ENCODE peak calls at places on chromosomes 2 and 18, in nine cellular contexts. One of them, this sample, is unnamed.

GRCh38 chr2:109545828-109546713 is 67.7 kb downstream of the SEPTIN10 start:
- DNase-seq in GM12891: no peak
- DNase-seq in astrocyte of the spinal cord: peak
- DNase-seq in left lobe of liver: peak
- DNase-seq in fibroblast of lung: peak
- DNase-seq in brain microvascular endothelial cell: peak
- DNase-seq in lower lobe of right lung: peak
- DNase-seq in gastrocnemius medialis: no peak
- DNase-seq in EL: peak
- DNase-seq in this sample: no peak

GRCh38 chr2:201680743-201681142 is 17.7 kb downstream of the MPP4 start:
- DNase-seq in GM12891: no peak
- DNase-seq in astrocyte of the spinal cord: no peak
- DNase-seq in left lobe of liver: no peak
- DNase-seq in fibroblast of lung: peak
- DNase-seq in brain microvascular endothelial cell: no peak
- DNase-seq in lower lobe of right lung: no peak
- DNase-seq in gastrocnemius medialis: no peak
- DNase-seq in EL: peak
- DNase-seq in this sample: no peak

GRCh38 chr2:28810384-28811285 is at the start of gene SPDYA:
- DNase-seq in GM12891: peak
- DNase-seq in astrocyte of the spinal cord: peak
- DNase-seq in left lobe of liver: peak
- DNase-seq in fibroblast of lung: peak
- DNase-seq in brain microvascular endothelial cell: peak
- DNase-seq in lower lobe of right lung: peak
- DNase-seq in gastrocnemius medialis: peak
- DNase-seq in EL: peak
- DNase-seq in this sample: no peak

GRCh38 chr18:23498877-23499570 is 4.3 kb upstream of the RMC1 start:
- DNase-seq in GM12891: no peak
- DNase-seq in astrocyte of the spinal cord: peak
- DNase-seq in left lobe of liver: peak
- DNase-seq in fibroblast of lung: peak
- DNase-seq in brain microvascular endothelial cell: peak
- DNase-seq in lower lobe of right lung: peak
- DNase-seq in gastrocnemius medialis: peak
- DNase-seq in EL: peak
- DNase-seq in this sample: no peak

GRCh38 chr18:25453556-25454269 is 101.7 kb upstream of the ZNF521 start:
- DNase-seq in GM12891: no peak
- DNase-seq in astrocyte of the spinal cord: peak
- DNase-seq in left lobe of liver: no peak
- DNase-seq in fibroblast of lung: peak
- DNase-seq in brain microvascular endothelial cell: no peak
- DNase-seq in lower lobe of right lung: no peak
- DNase-seq in gastrocnemius medialis: no peak
- DNase-seq in EL: peak
- DNase-seq in this sample: peak

GRCh38 chr18:30376515-30376914 is 666.0 kb downstream of the DSC3 start:
- DNase-seq in GM12891: no peak
- DNase-seq in astrocyte of the spinal cord: no peak
- DNase-seq in left lobe of liver: no peak
- DNase-seq in fibroblast of lung: no peak
- DNase-seq in brain microvascular endothelial cell: no peak
- DNase-seq in lower lobe of right lung: no peak
- DNase-seq in gastrocnemius medialis: no peak
- DNase-seq in EL: no peak
- DNase-seq in this sample: no peak

GRCh38 chr18:46464926-46465655 is 191.9 kb downstream of the LOXHD1 start:
- DNase-seq in GM12891: no peak
- DNase-seq in astrocyte of the spinal cord: no peak
- DNase-seq in left lobe of liver: peak
- DNase-seq in fibroblast of lung: no peak
- DNase-seq in brain microvascular endothelial cell: no peak
- DNase-seq in lower lobe of right lung: no peak
- DNase-seq in gastrocnemius medialis: no peak
- DNase-seq in EL: no peak
- DNase-seq in this sample: no peak

GRCh38 chr2:16525265-16525887 is 140.3 kb downstream of the CYRIA start:
- DNase-seq in GM12891: no peak
- DNase-seq in astrocyte of the spinal cord: no peak
- DNase-seq in left lobe of liver: no peak
- DNase-seq in fibroblast of lung: no peak
- DNase-seq in brain microvascular endothelial cell: no peak
- DNase-seq in lower lobe of right lung: no peak
- DNase-seq in gastrocnemius medialis: no peak
- DNase-seq in EL: no peak
- DNase-seq in this sample: no peak

GRCh38 chr2:62158444-62159121 is 37.3 kb upstream of the B3GNT2 start:
- DNase-seq in GM12891: no peak
- DNase-seq in astrocyte of the spinal cord: no peak
- DNase-seq in left lobe of liver: no peak
- DNase-seq in fibroblast of lung: no peak
- DNase-seq in brain microvascular endothelial cell: no peak
- DNase-seq in lower lobe of right lung: no peak
- DNase-seq in gastrocnemius medialis: no peak
- DNase-seq in EL: no peak
- DNase-seq in this sample: no peak

GRCh38 chr2:161141033-161141432 is 19.2 kb upstream of the TANK start:
- DNase-seq in GM12891: no peak
- DNase-seq in astrocyte of the spinal cord: no peak
- DNase-seq in left lobe of liver: no peak
- DNase-seq in fibroblast of lung: no peak
- DNase-seq in brain microvascular endothelial cell: no peak
- DNase-seq in lower lobe of right lung: no peak
- DNase-seq in gastrocnemius medialis: no peak
- DNase-seq in EL: no peak
- DNase-seq in this sample: no peak

GRCh38 chr2:60989256-60989655 is 28.3 kb upstream of the PEX13 start:
- DNase-seq in GM12891: no peak
- DNase-seq in astrocyte of the spinal cord: no peak
- DNase-seq in left lobe of liver: no peak
- DNase-seq in fibroblast of lung: peak
- DNase-seq in brain microvascular endothelial cell: no peak
- DNase-seq in lower lobe of right lung: no peak
- DNase-seq in gastrocnemius medialis: no peak
- DNase-seq in EL: no peak
- DNase-seq in this sample: no peak

GRCh38 chr2:31354837-31355236 is 59.7 kb downstream of the XDH start:
- DNase-seq in GM12891: no peak
- DNase-seq in astrocyte of the spinal cord: peak
- DNase-seq in left lobe of liver: no peak
- DNase-seq in fibroblast of lung: peak
- DNase-seq in brain microvascular endothelial cell: no peak
- DNase-seq in lower lobe of right lung: no peak
- DNase-seq in gastrocnemius medialis: no peak
- DNase-seq in EL: peak
- DNase-seq in this sample: no peak

GRCh38 chr2:61469424-61470121 is 1.3 kb downstream of the USP34 start:
- DNase-seq in GM12891: no peak
- DNase-seq in astrocyte of the spinal cord: peak
- DNase-seq in left lobe of liver: no peak
- DNase-seq in fibroblast of lung: peak
- DNase-seq in brain microvascular endothelial cell: no peak
- DNase-seq in lower lobe of right lung: no peak
- DNase-seq in gastrocnemius medialis: no peak
- DNase-seq in EL: peak
- DNase-seq in this sample: no peak

GRCh38 chr18:76494181-76494540 is 881 bp downstream of the ZNF516 start:
- DNase-seq in GM12891: no peak
- DNase-seq in astrocyte of the spinal cord: peak
- DNase-seq in left lobe of liver: no peak
- DNase-seq in fibroblast of lung: peak
- DNase-seq in brain microvascular endothelial cell: no peak
- DNase-seq in lower lobe of right lung: no peak
- DNase-seq in gastrocnemius medialis: no peak
- DNase-seq in EL: peak
- DNase-seq in this sample: no peak

GRCh38 chr2:40371525-40372277 is 80.2 kb downstream of the SLC8A1 start:
- DNase-seq in GM12891: no peak
- DNase-seq in astrocyte of the spinal cord: peak
- DNase-seq in left lobe of liver: no peak
- DNase-seq in fibroblast of lung: peak
- DNase-seq in brain microvascular endothelial cell: peak
- DNase-seq in lower lobe of right lung: no peak
- DNase-seq in gastrocnemius medialis: no peak
- DNase-seq in EL: peak
- DNase-seq in this sample: peak

GRCh38 chr2:189937691-189938090 is 124.8 kb downstream of the MSTN start:
- DNase-seq in GM12891: no peak
- DNase-seq in astrocyte of the spinal cord: no peak
- DNase-seq in left lobe of liver: no peak
- DNase-seq in fibroblast of lung: no peak
- DNase-seq in brain microvascular endothelial cell: no peak
- DNase-seq in lower lobe of right lung: no peak
- DNase-seq in gastrocnemius medialis: no peak
- DNase-seq in EL: no peak
- DNase-seq in this sample: no peak

GRCh38 chr18:39414009-39414700 is 1848.6 kb upstream of the CELF4 start:
- DNase-seq in GM12891: no peak
- DNase-seq in astrocyte of the spinal cord: peak
- DNase-seq in left lobe of liver: no peak
- DNase-seq in fibroblast of lung: peak
- DNase-seq in brain microvascular endothelial cell: peak
- DNase-seq in lower lobe of right lung: no peak
- DNase-seq in gastrocnemius medialis: no peak
- DNase-seq in EL: peak
- DNase-seq in this sample: no peak

GRCh38 chr2:98040331-98040939 is 44.7 kb upstream of the TMEM131 start:
- DNase-seq in GM12891: no peak
- DNase-seq in astrocyte of the spinal cord: no peak
- DNase-seq in left lobe of liver: peak
- DNase-seq in fibroblast of lung: no peak
- DNase-seq in brain microvascular endothelial cell: no peak
- DNase-seq in lower lobe of right lung: no peak
- DNase-seq in gastrocnemius medialis: peak
- DNase-seq in EL: no peak
- DNase-seq in this sample: no peak

GRCh38 chr2:3042601-3043585 is 334.7 kb downstream of the EIPR1 start:
- DNase-seq in GM12891: no peak
- DNase-seq in astrocyte of the spinal cord: no peak
- DNase-seq in left lobe of liver: peak
- DNase-seq in fibroblast of lung: no peak
- DNase-seq in brain microvascular endothelial cell: no peak
- DNase-seq in lower lobe of right lung: no peak
- DNase-seq in gastrocnemius medialis: no peak
- DNase-seq in EL: no peak
- DNase-seq in this sample: no peak

GRCh38 chr2:237434916-237435315 is 21.0 kb upstream of the COL6A3 start:
- DNase-seq in GM12891: no peak
- DNase-seq in astrocyte of the spinal cord: peak
- DNase-seq in left lobe of liver: no peak
- DNase-seq in fibroblast of lung: no peak
- DNase-seq in brain microvascular endothelial cell: peak
- DNase-seq in lower lobe of right lung: no peak
- DNase-seq in gastrocnemius medialis: no peak
- DNase-seq in EL: peak
- DNase-seq in this sample: no peak

GRCh38 chr2:226862623-226863022 is 26.8 kb downstream of the RHBDD1 start:
- DNase-seq in GM12891: no peak
- DNase-seq in astrocyte of the spinal cord: no peak
- DNase-seq in left lobe of liver: no peak
- DNase-seq in fibroblast of lung: no peak
- DNase-seq in brain microvascular endothelial cell: no peak
- DNase-seq in lower lobe of right lung: no peak
- DNase-seq in gastrocnemius medialis: no peak
- DNase-seq in EL: no peak
- DNase-seq in this sample: no peak

GRCh38 chr2:157751462-157752058 is 122.9 kb upstream of the ACVR1C start:
- DNase-seq in GM12891: no peak
- DNase-seq in astrocyte of the spinal cord: peak
- DNase-seq in left lobe of liver: no peak
- DNase-seq in fibroblast of lung: peak
- DNase-seq in brain microvascular endothelial cell: peak
- DNase-seq in lower lobe of right lung: no peak
- DNase-seq in gastrocnemius medialis: no peak
- DNase-seq in EL: peak
- DNase-seq in this sample: no peak

GRCh38 chr2:118670868-118671267 is 176.6 kb downstream of the EN1 start:
- DNase-seq in GM12891: no peak
- DNase-seq in astrocyte of the spinal cord: peak
- DNase-seq in left lobe of liver: no peak
- DNase-seq in fibroblast of lung: peak
- DNase-seq in brain microvascular endothelial cell: peak
- DNase-seq in lower lobe of right lung: no peak
- DNase-seq in gastrocnemius medialis: no peak
- DNase-seq in EL: no peak
- DNase-seq in this sample: peak

GRCh38 chr2:68391869-68392268 is 26.8 kb downstream of the PLEK start:
- DNase-seq in GM12891: no peak
- DNase-seq in astrocyte of the spinal cord: no peak
- DNase-seq in left lobe of liver: no peak
- DNase-seq in fibroblast of lung: no peak
- DNase-seq in brain microvascular endothelial cell: no peak
- DNase-seq in lower lobe of right lung: no peak
- DNase-seq in gastrocnemius medialis: no peak
- DNase-seq in EL: no peak
- DNase-seq in this sample: no peak

GRCh38 chr2:45781464-45781811 is 130.0 kb downstream of the PRKCE start:
- DNase-seq in GM12891: peak
- DNase-seq in astrocyte of the spinal cord: no peak
- DNase-seq in left lobe of liver: no peak
- DNase-seq in fibroblast of lung: no peak
- DNase-seq in brain microvascular endothelial cell: no peak
- DNase-seq in lower lobe of right lung: no peak
- DNase-seq in gastrocnemius medialis: no peak
- DNase-seq in EL: no peak
- DNase-seq in this sample: no peak

GRCh38 chr18:67672719-67673118 is 156.2 kb upstream of the DSEL start:
- DNase-seq in GM12891: no peak
- DNase-seq in astrocyte of the spinal cord: peak
- DNase-seq in left lobe of liver: no peak
- DNase-seq in fibroblast of lung: no peak
- DNase-seq in brain microvascular endothelial cell: no peak
- DNase-seq in lower lobe of right lung: no peak
- DNase-seq in gastrocnemius medialis: no peak
- DNase-seq in EL: no peak
- DNase-seq in this sample: no peak

GRCh38 chr2:120231564-120231973 is 8.4 kb upstream of the TMEM185B start:
- DNase-seq in GM12891: no peak
- DNase-seq in astrocyte of the spinal cord: no peak
- DNase-seq in left lobe of liver: no peak
- DNase-seq in fibroblast of lung: no peak
- DNase-seq in brain microvascular endothelial cell: no peak
- DNase-seq in lower lobe of right lung: no peak
- DNase-seq in gastrocnemius medialis: no peak
- DNase-seq in EL: no peak
- DNase-seq in this sample: no peak

GRCh38 chr2:224927671-224928173 is 114.5 kb downstream of the DOCK10 start:
- DNase-seq in GM12891: no peak
- DNase-seq in astrocyte of the spinal cord: peak
- DNase-seq in left lobe of liver: no peak
- DNase-seq in fibroblast of lung: peak
- DNase-seq in brain microvascular endothelial cell: peak
- DNase-seq in lower lobe of right lung: peak
- DNase-seq in gastrocnemius medialis: no peak
- DNase-seq in EL: no peak
- DNase-seq in this sample: no peak

GRCh38 chr2:165776796-165777195 is 17.3 kb downstream of the GALNT3 start:
- DNase-seq in GM12891: no peak
- DNase-seq in astrocyte of the spinal cord: no peak
- DNase-seq in left lobe of liver: no peak
- DNase-seq in fibroblast of lung: no peak
- DNase-seq in brain microvascular endothelial cell: no peak
- DNase-seq in lower lobe of right lung: no peak
- DNase-seq in gastrocnemius medialis: no peak
- DNase-seq in EL: no peak
- DNase-seq in this sample: no peak

GRCh38 chr18:77105021-77105420 is 27.6 kb downstream of the MBP start:
- DNase-seq in GM12891: no peak
- DNase-seq in astrocyte of the spinal cord: peak
- DNase-seq in left lobe of liver: no peak
- DNase-seq in fibroblast of lung: no peak
- DNase-seq in brain microvascular endothelial cell: no peak
- DNase-seq in lower lobe of right lung: no peak
- DNase-seq in gastrocnemius medialis: no peak
- DNase-seq in EL: no peak
- DNase-seq in this sample: no peak

GRCh38 chr2:24766609-24767008 is 26.6 kb downstream of the PTRHD1 start:
- DNase-seq in GM12891: no peak
- DNase-seq in astrocyte of the spinal cord: no peak
- DNase-seq in left lobe of liver: no peak
- DNase-seq in fibroblast of lung: no peak
- DNase-seq in brain microvascular endothelial cell: no peak
- DNase-seq in lower lobe of right lung: no peak
- DNase-seq in gastrocnemius medialis: no peak
- DNase-seq in EL: no peak
- DNase-seq in this sample: no peak